ENCODE peak calls at places on chromosomes 4 and X, in five cellular contexts. M, R, I, W and E are unnamed samples.

GRCh38 chrX:13087322-13088154 is 43.1 kb upstream of the FAM9C start:
- DNase-seq in M (peak; percentile 96), R (peak; percentile 68), I (no peak), W (peak; percentile 27), E (no peak)

GRCh38 chrX:136623400-136623799 is 24.6 kb upstream of the CD40LG start:
- DNase-seq in M (no peak), R (peak; percentile 55), I (no peak), W (no peak), E (no peak)

GRCh38 chr4:16225996-16226815 is at the start of gene TAPT1:
- DNase-seq in M (no peak), R (peak; percentile 81), I (no peak), W (peak; percentile 65), E (peak; percentile 69)

GRCh38 chr4:151678048-151678853 is 82.6 kb downstream of the GATB start:
- DNase-seq in M (no peak), R (no peak), I (no peak), W (no peak), E (no peak)

GRCh38 chr4:72215198-72215597 is 183.4 kb downstream of the NPFFR2 start:
- DNase-seq in M (no peak), R (no peak), I (no peak), W (no peak), E (no peak)

GRCh38 chrX:53556868-53557267 is 122.7 kb upstream of the HSD17B10 start:
- DNase-seq in M (no peak), R (no peak), I (no peak), W (no peak), E (no peak)

GRCh38 chr4:99921174-99921573 is 25.2 kb downstream of the DNAJB14 start:
- DNase-seq in M (no peak), R (no peak), I (no peak), W (no peak), E (no peak)

GRCh38 chr4:10333942-10334341 is 123.3 kb downstream of the ZNF518B start:
- DNase-seq in M (no peak), R (no peak), I (no peak), W (no peak), E (no peak)

GRCh38 chr4:73735231-73735630 is 5.1 kb upstream of the CXCL8 start:
- DNase-seq in M (peak; percentile 87), R (no peak), I (peak; percentile 47), W (no peak), E (no peak)

GRCh38 chrX:53324085-53324484 is 42.7 kb upstream of the IQSEC2 start:
- DNase-seq in M (no peak), R (no peak), I (no peak), W (no peak), E (no peak)

GRCh38 chr4:118224239-118224829 is 128.5 kb downstream of the PRSS12 start:
- DNase-seq in M (peak; percentile 76), R (no peak), I (peak; percentile 41), W (no peak), E (peak; percentile 1)